ENCODE peak calls at places on chromosomes 5 and 9, in five cellular contexts. V is nephron progenitor cell; K is activated T-cell treated with anti-CD3 and anti-CD28 coated beads, Interleukin-2, amount 50 U/mL, for 1 hour; R is cortex of kidney; F is astrocyte of the hippocampus. M is an unnamed sample.

GRCh38 chr5:20694121-20694520 is 706.1 kb upstream of the CDH18 start:
- DNase-seq in V (no peak), K (no peak), R (no peak), F (no peak), M (no peak)

GRCh38 chr9:89466451-89467277 is 31.2 kb downstream of the SEMA4D start:
- DNase-seq in V (no peak), K (peak), R (no peak), F (no peak), M (no peak)

GRCh38 chr5:36944607-36945225 is 68.1 kb downstream of the NIPBL start:
- DNase-seq in V (no peak), K (no peak), R (no peak), F (peak), M (no peak)

GRCh38 chr9:110186254-110186653 is 21.7 kb downstream of the C9orf152 start:
- DNase-seq in V (no peak), K (no peak), R (no peak), F (no peak), M (no peak)

GRCh38 chr5:25094219-25094618 is 449.4 kb upstream of the CDH10 start:
- DNase-seq in V (no peak), K (no peak), R (no peak), F (no peak), M (no peak)

GRCh38 chr9:78121488-78121887 is 89.9 kb upstream of the GNAQ start:
- DNase-seq in V (peak), K (peak), R (no peak), F (peak), M (peak)

GRCh38 chr5:171388816-171389168 is 1.1 kb downstream of the NPM1 start:
- DNase-seq in V (peak), K (no peak), R (no peak), F (no peak), M (no peak)

GRCh38 chr9:133460405-133461175 is 812 bp downstream of the CACFD1 start:
- DNase-seq in V (no peak), K (no peak), R (no peak), F (no peak), M (peak)

GRCh38 chr5:74408150-74409043 is 232.1 kb downstream of the ENC1 start:
- DNase-seq in V (no peak), K (no peak), R (no peak), F (no peak), M (no peak)

M was measured in iPS-NIHi11.